ENCODE peak calls at places on chromosome 1, in eight cellular contexts. Z is AG04449, I is adrenal gland, F is PC-9, X is left lung, Q is neuronal stem cell, K is lung, U is upper lobe of right lung. D is an unnamed sample.
A peak's percentile ranks its signal among the peaks of the same experiment; 100 is the strongest.

GRCh38 chr1:9280015-9280860 is 12.5 kb upstream of the SPSB1 start:
- DNase-seq in I (peak; percentile 88), Z (no peak), F (peak; percentile 55), X (peak; percentile 72), U (no peak), Q (no peak), K (peak; percentile 46), D (peak; percentile 85)

GRCh38 chr1:3915551-3916121 is 15.6 kb upstream of the C1orf174 start:
- DNase-seq in F (no peak), K (no peak), U (no peak), I (no peak), Q (no peak), X (peak; percentile 16), Z (no peak), D (no peak)

GRCh38 chr1:31122101-31122735 is 56.7 kb upstream of the PUM1 start:
- DNase-seq in I (no peak), Z (no peak), X (no peak), U (no peak), Q (no peak), F (no peak), K (no peak), D (no peak)

GRCh38 chr1:101240041-101240430 is 3.2 kb downstream of the S1PR1 start:
- DNase-seq in X (no peak), I (no peak), F (no peak), U (no peak), K (peak; percentile 33), Z (no peak), Q (no peak), D (no peak)

GRCh38 chr1:166079276-166079675 is 87.5 kb downstream of the FAM78B start:
- DNase-seq in U (no peak), F (no peak), I (no peak), K (no peak), Q (no peak), X (no peak), Z (no peak), D (no peak)

GRCh38 chr1:224432141-224432540 is 2.5 kb downstream of the WDR26 start:
- DNase-seq in K (no peak), U (no peak), X (no peak), I (no peak), F (no peak), Q (no peak), Z (no peak), D (no peak)

GRCh38 chr1:93692001-93692400 is 10.4 kb upstream of the BCAR3 start:
- DNase-seq in Q (no peak), Z (no peak), U (no peak), X (no peak), K (no peak), I (no peak), F (no peak), D (no peak)

GRCh38 chr1:42348498-42348897 is 13.5 kb upstream of the FOXJ3 start:
- DNase-seq in F (no peak), K (no peak), U (no peak), I (no peak), Q (no peak), X (no peak), Z (no peak), D (no peak)

GRCh38 chr1:176888471-176889032 is 276.0 kb downstream of the ASTN1 start:
- DNase-seq in K (no peak), U (no peak), X (no peak), F (no peak), I (no peak), Z (no peak), Q (no peak), D (no peak)

GRCh38 chr1:160550572-160551034 is 27.5 kb upstream of the SLAMF6 start:
- DNase-seq in Z (no peak), K (no peak), X (no peak), I (no peak), U (peak; percentile 66), Q (no peak), F (no peak), D (no peak)

GRCh38 chr1:15386128-15386824 is 23.4 kb upstream of the EFHD2 start:
- DNase-seq in K (no peak), X (no peak), U (no peak), Q (no peak), Z (no peak), I (no peak), F (no peak), D (no peak)

GRCh38 chr1:212607206-212607923 is 1.2 kb upstream of the ATF3 start:
- DNase-seq in U (peak; percentile 76), Z (no peak), K (peak; percentile 36), X (no peak), I (peak; percentile 40), F (peak; percentile 31), Q (no peak), D (no peak)

GRCh38 chr1:236371083-236371482 is 23.0 kb upstream of the EDARADD start:
- DNase-seq in U (no peak), F (no peak), I (no peak), Q (no peak), K (no peak), X (no peak), Z (no peak), D (no peak)

GRCh38 chr1:17065667-17066066 is 11.8 kb upstream of the SDHB start:
- DNase-seq in K (no peak), U (no peak), I (no peak), X (no peak), Q (no peak), Z (no peak), F (no peak), D (no peak)

GRCh38 chr1:31843506-31843905 is 27.7 kb upstream of the SPOCD1 start:
- DNase-seq in Z (peak; percentile 66), K (no peak), X (no peak), F (peak; percentile 9), U (no peak), Q (no peak), I (no peak), D (peak; percentile 41)

GRCh38 chr1:1425753-1426495 is 4.8 kb upstream of the ANKRD65 start:
- DNase-seq in X (no peak), Z (no peak), K (no peak), F (peak; percentile 49), U (peak; percentile 69), I (peak; percentile 20), Q (no peak), D (no peak)

GRCh38 chr1:1425426-1425752 is 4.3 kb upstream of the ANKRD65 start:
- DNase-seq in F (no peak), Q (no peak), Z (no peak), I (no peak), X (no peak), U (no peak), K (no peak), D (no peak)

GRCh38 chr1:1428174-1428573 is 7.1 kb upstream of the ANKRD65 start:
- DNase-seq in K (no peak), Q (no peak), X (no peak), I (peak; percentile 18), Z (no peak), F (no peak), U (no peak), D (no peak)

GRCh38 chr1:1426961-1427934 is 6.2 kb upstream of the ANKRD65 start:
- DNase-seq in U (peak; percentile 70), Z (no peak), Q (peak; percentile 76), I (peak; percentile 27), X (no peak), F (peak; percentile 39), K (no peak), D (no peak)

DNA sequence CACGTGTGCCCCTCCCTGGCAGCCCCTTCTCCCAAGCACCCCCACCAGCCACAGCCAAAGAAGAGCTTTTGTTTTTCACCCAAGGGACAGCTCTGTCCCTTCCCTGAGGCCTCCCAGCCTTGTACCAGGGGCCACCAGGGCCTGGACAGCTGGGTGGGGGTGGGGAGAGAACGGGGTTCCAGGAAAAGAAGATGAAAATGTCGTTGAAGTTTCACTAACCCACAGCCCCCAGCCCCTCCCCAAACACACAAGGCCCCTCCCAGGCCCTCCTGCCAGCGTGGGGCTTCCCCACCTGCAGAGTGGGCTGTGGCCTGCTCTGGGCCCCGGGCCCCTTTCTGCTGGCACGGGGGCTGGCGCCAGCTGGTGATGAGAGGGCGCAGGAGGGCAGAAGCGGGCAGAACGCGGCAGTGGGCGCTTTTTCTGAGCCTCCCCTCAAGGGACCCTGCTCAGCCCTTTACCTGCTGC is 5.5 kb upstream of the ANKRD65 start:
- DNase-seq in X (no peak), K (no peak), U (no peak), Z (no peak), F (no peak), Q (no peak), I (no peak), D (no peak)
- H3K4me3 ChIP-seq in X (no peak overlapping the region), K (no peak overlapping the region), U (no peak overlapping the region), Z (no peak overlapping the region), F (no peak overlapping the region), Q (no peak overlapping the region), I (no peak overlapping the region), D (no peak overlapping the region)

GRCh38 chr1:226311376-226311775 is 2.4 kb upstream of the LIN9 start:
- DNase-seq in X (no peak), Z (no peak), Q (no peak), I (no peak), U (no peak), F (no peak), K (no peak), D (no peak)

GRCh38 chr1:226310637-226311195 is 1.8 kb upstream of the LIN9 start:
- DNase-seq in K (no peak), I (no peak), X (no peak), Q (no peak), F (peak; percentile 27), Z (no peak), U (no peak), D (no peak)

GRCh38 chr1:226308723-226309397 is at the start of gene LIN9:
- DNase-seq in Z (peak; percentile 33), X (peak; percentile 92), I (peak; percentile 93), Q (peak; percentile 94), U (peak; percentile 95), F (peak; percentile 94), K (peak; percentile 91), D (peak; percentile 66)

GRCh38 chr1:226309398-226310122 is 596 bp upstream of the LIN9 start:
- DNase-seq in F (no peak), U (no peak), Z (no peak), Q (no peak), I (peak; percentile 57), K (peak; percentile 29), X (no peak), D (no peak)

DNA sequence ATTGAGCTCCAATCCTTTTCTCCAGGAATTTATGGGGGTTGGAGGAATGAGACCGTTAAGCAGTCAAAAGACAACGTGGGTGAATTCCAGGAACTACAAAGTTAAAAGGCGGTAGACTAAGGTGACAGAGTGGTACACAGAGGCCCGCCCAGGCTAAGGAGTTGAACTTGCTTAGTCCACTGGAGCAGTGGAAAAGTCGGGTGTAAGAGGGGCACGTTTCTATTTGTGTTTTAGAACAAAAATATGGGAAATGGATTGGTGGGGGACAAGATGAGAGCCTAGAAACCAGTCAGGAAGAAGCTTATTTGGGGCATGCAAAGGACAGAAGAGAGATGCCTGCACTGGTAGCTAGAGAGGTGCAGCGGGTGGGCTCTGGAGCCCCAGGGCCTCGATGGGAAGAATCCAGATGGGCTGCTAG is 1.2 kb upstream of the LIN9 start:
- DNase-seq in X (no peak), Z (no peak), I (no peak), F (no peak), Q (no peak), K (no peak), U (no peak), D (no peak)
- H3K4me3 ChIP-seq in X (peak overlapping the region; percentile 93), Z (no peak overlapping the region), I (no peak overlapping the region), F (peak overlapping the region; percentile 99), Q (no peak overlapping the region), K (no peak overlapping the region), U (peak overlapping the region; percentile 93), D (peak overlapping the region; percentile 97)

GRCh38 chr1:32892368-32893197 is 6.3 kb downstream of the HPCA start:
- DNase-seq in X (no peak), K (no peak), I (no peak), Z (no peak), U (peak; percentile 65), F (no peak), Q (no peak), D (no peak)
- H3K4me3 ChIP-seq in X (peak overlapping the region; percentile 27), K (no peak overlapping the region), I (no peak overlapping the region), Z (peak overlapping the region; percentile 51), U (peak overlapping the region; percentile 47), F (no peak overlapping the region), Q (peak overlapping the region; percentile 81), D (peak overlapping the region; percentile 51)

GRCh38 chr1:2128189-2128901 is 66.2 kb downstream of the FAAP20 start:
- DNase-seq in Z (no peak), F (no peak), I (no peak), X (peak; percentile 87), Q (no peak), K (peak; percentile 89), U (peak; percentile 94), D (no peak)
- H3K4me3 ChIP-seq in Z (no peak overlapping the region), F (no peak overlapping the region), I (no peak overlapping the region), X (no peak overlapping the region), Q (no peak overlapping the region), K (no peak overlapping the region), U (no peak overlapping the region), D (no peak overlapping the region)

D was measured in skeletal muscle cell.